ENCODE peak calls at places on chromosomes 7 and 10, in five cellular contexts. O is NCI-H1092 treated with DMSO at 0.1 percent for 48 hours; J is stimulated activated naive CD4-positive, alpha-beta T cell treated with Interleukin-2 at 50 U/mL for 16 hours; Q is EL; P is caudate nucleus. C is an unnamed sample.

GRCh38 chr7:102073931-102074880 is 212.5 kb upstream of the SH2B2 start:
- DNase-seq in O (no peak), J (no peak), Q (peak), P (no peak), C (peak)

GRCh38 chr7:70725448-70725847 is 406.5 kb upstream of the GALNT17 start:
- DNase-seq in O (no peak), J (no peak), Q (no peak), P (no peak), C (no peak)

GRCh38 chr10:60575105-60575504 is 185.4 kb upstream of the ANK3 start:
- DNase-seq in O (no peak), J (no peak), Q (no peak), P (no peak), C (peak)

GRCh38 chr7:137331378-137331777 is 12.2 kb downstream of the PTN start:
- DNase-seq in O (peak), J (no peak), Q (peak), P (no peak), C (no peak)

GRCh38 chr7:1054438-1055083 is 10.2 kb downstream of the GPR146 start:
- DNase-seq in O (no peak), J (no peak), Q (no peak), P (peak), C (no peak)

GRCh38 chr10:99369126-99369525 is 40.0 kb downstream of the CNNM1 start:
- DNase-seq in O (no peak), J (no peak), Q (peak), P (no peak), C (no peak)

GRCh38 chr7:32204361-32205018 is 134.3 kb upstream of the PDE1C start:
- DNase-seq in O (peak), J (no peak), Q (peak), P (peak), C (peak)

GRCh38 chr10:119189811-119190282 is 11.2 kb upstream of the PRDX3 start:
- DNase-seq in O (no peak), J (no peak), Q (peak), P (no peak), C (peak)

GRCh38 chr7:144454-144826 is 47.9 kb upstream of the FAM20C start:
- DNase-seq in O (no peak), J (no peak), Q (no peak), P (no peak), C (no peak)

GRCh38 chr7:106284516-106285050 is at the start of gene NAMPT:
- DNase-seq in O (peak), J (peak), Q (peak), P (no peak), C (no peak)

GRCh38 chr10:34498821-34499220 is 316.3 kb downstream of the PARD3 start:
- DNase-seq in O (no peak), J (no peak), Q (no peak), P (no peak), C (peak)

GRCh38 chr7:26265061-26265460 is 26.6 kb upstream of the SNX10 start:
- DNase-seq in O (no peak), J (no peak), Q (no peak), P (no peak), C (no peak)

GRCh38 chr7:26735976-26736600 is 128.3 kb downstream of the SKAP2 start:
- DNase-seq in O (no peak), J (no peak), Q (no peak), P (no peak), C (no peak)

GRCh38 chr10:75018233-75018632 is 93.2 kb upstream of the SAMD8 start:
- DNase-seq in O (peak), J (no peak), Q (no peak), P (no peak), C (no peak)

GRCh38 chr7:90175667-90176066 is 21.4 kb downstream of the STEAP1 start:
- DNase-seq in O (no peak), J (no peak), Q (no peak), P (no peak), C (no peak)

GRCh38 chr7:158649279-158649678 is 55.3 kb downstream of the NCAPG2 start:
- DNase-seq in O (no peak), J (no peak), Q (peak), P (no peak), C (peak)

GRCh38 chr7:141754939-141755338 is 9.0 kb upstream of the TAS2R3 start:
- DNase-seq in O (peak), J (no peak), Q (peak), P (no peak), C (peak)

GRCh38 chr7:73623798-73624668 is at the start of gene MLXIPL:
- DNase-seq in O (peak), J (peak), Q (peak), P (no peak), C (peak)

GRCh38 chr10:129971381-129972144 is 7.5 kb upstream of the EBF3 start:
- DNase-seq in O (peak), J (no peak), Q (peak), P (no peak), C (peak)

GRCh38 chr10:361203-362135 is 226.2 kb downstream of the ZMYND11 start:
- DNase-seq in O (peak), J (no peak), Q (no peak), P (no peak), C (no peak)

GRCh38 chr10:110411047-110411410 is 86.7 kb upstream of the DUSP5 start:
- DNase-seq in O (no peak), J (no peak), Q (peak), P (no peak), C (peak)

GRCh38 chr10:16192337-16192736 is 244.5 kb upstream of the PTER start:
- DNase-seq in O (no peak), J (no peak), Q (no peak), P (no peak), C (no peak)

GRCh38 chr10:111875760-111876159 is 307.8 kb downstream of the GPAM start:
- DNase-seq in O (no peak), J (no peak), Q (no peak), P (no peak), C (peak)

GRCh38 chr7:80934286-80934685 is 15.4 kb upstream of the SEMA3C start:
- DNase-seq in O (no peak), J (no peak), Q (peak), P (no peak), C (peak)

GRCh38 chr7:26365077-26365896 is 73.6 kb downstream of the SNX10 start:
- DNase-seq in O (peak), J (peak), Q (peak), P (no peak), C (peak)

GRCh38 chr10:86535057-86535882 is 13.7 kb upstream of the WAPL start:
- DNase-seq in O (no peak), J (peak), Q (peak), P (no peak), C (peak)

GRCh38 chr10:119862524-119862923 is 10.1 kb downstream of the MCMBP start:
- DNase-seq in O (no peak), J (no peak), Q (no peak), P (no peak), C (no peak)

GRCh38 chr10:48604408-48605263 is at the start of gene ARHGAP22:
- DNase-seq in O (no peak), J (no peak), Q (peak), P (peak), C (peak)

GRCh38 chr7:20318933-20319332 is 11.8 kb upstream of the ITGB8 start:
- DNase-seq in O (no peak), J (no peak), Q (no peak), P (no peak), C (no peak)

GRCh38 chr10:97321032-97321806 is 2.1 kb downstream of the FRAT1 start:
- DNase-seq in O (peak), J (no peak), Q (no peak), P (peak), C (no peak)

GRCh38 chr7:94391716-94392390 is 2.8 kb upstream of the COL1A2 start:
- DNase-seq in O (no peak), J (no peak), Q (peak), P (no peak), C (peak)

GRCh38 chr7:39527951-39528350 is 38.3 kb upstream of the YAE1 start:
- DNase-seq in O (no peak), J (no peak), Q (no peak), P (no peak), C (peak)

GRCh38 chr7:29349362-29349761 is 154.8 kb downstream of the CHN2 start:
- DNase-seq in O (no peak), J (no peak), Q (no peak), P (no peak), C (no peak)

GRCh38 chr10:74056081-74056818 is 58.3 kb downstream of the VCL start:
- DNase-seq in O (no peak), J (no peak), Q (peak), P (no peak), C (peak)

GRCh38 chr10:84135836-84136235 is 3.5 kb upstream of the GHITM start:
- DNase-seq in O (no peak), J (no peak), Q (no peak), P (no peak), C (no peak)

GRCh38 chr7:77199008-77199966 is at the start of gene FGL2:
- DNase-seq in O (peak), J (peak), Q (peak), P (no peak), C (peak)

GRCh38 chr10:3271385-3272115 is 99.0 kb upstream of the PITRM1 start:
- DNase-seq in O (no peak), J (no peak), Q (no peak), P (no peak), C (no peak)

GRCh38 chr10:81127931-81128330 is 590.2 kb downstream of the SH2D4B start:
- DNase-seq in O (no peak), J (no peak), Q (no peak), P (no peak), C (no peak)

GRCh38 chr7:71633571-71634008 is 501.6 kb downstream of the GALNT17 start:
- DNase-seq in O (no peak), J (no peak), Q (no peak), P (no peak), C (peak)

C was measured in iris pigment epithelial cell.